ENCODE peak calls at places on chromosome 1, in four cellular contexts. A is H1, G is HepG2, Z is A549. N is an unnamed sample.

GRCh38 chr1:221169447-221169889 is 290.2 kb downstream of the HLX start:
- DNase-seq in A (peak; percentile 15), G (no peak), Z (no peak), N (no peak)

GRCh38 chr1:244165021-244165420 is 113.9 kb downstream of the ZBTB18 start:
- DNase-seq in A (no peak), G (no peak), Z (no peak), N (no peak)

GRCh38 chr1:17520041-17520440 is 19.5 kb upstream of the ARHGEF10L start:
- DNase-seq in A (no peak), G (no peak), Z (no peak), N (no peak)

GRCh38 chr1:200904772-200905171 is 10.1 kb downstream of the INAVA start:
- DNase-seq in A (no peak), G (no peak), Z (no peak), N (no peak)

GRCh38 chr1:109197163-109198042 is 16.3 kb upstream of the SARS1 start:
- DNase-seq in A (peak; percentile 46), G (peak; percentile 82), Z (peak; percentile 85), N (peak; percentile 84)

GRCh38 chr1:99738858-99739465 is 27.5 kb downstream of the FRRS1 start:
- DNase-seq in A (no peak), G (peak; percentile 90), Z (no peak), N (no peak)

GRCh38 chr1:26126321-26127084 is 14.9 kb downstream of the PDIK1L start:
- DNase-seq in A (no peak), G (no peak), Z (no peak), N (peak; percentile 92)

GRCh38 chr1:100350787-100351094 is 1.6 kb upstream of the CDC14A start:
- DNase-seq in A (no peak), G (no peak), Z (no peak), N (no peak)

GRCh38 chr1:208238710-208239517 is 5.3 kb downstream of the PLXNA2 start:
- DNase-seq in A (no peak), G (no peak), Z (peak; percentile 58), N (peak; percentile 71)

GRCh38 chr1:55048453-55049270 is 9.3 kb downstream of the PCSK9 start:
- DNase-seq in A (no peak), G (no peak), Z (no peak), N (no peak)

GRCh38 chr1:211326528-211327340 is at the start of gene TRAF5:
- DNase-seq in A (no peak), G (no peak), Z (peak; percentile 37), N (peak; percentile 81)

GRCh38 chr1:99891997-99892396 is 41.8 kb downstream of the AGL start:
- DNase-seq in A (no peak), G (no peak), Z (no peak), N (no peak)

GRCh38 chr1:232590742-232591082 is 39.2 kb downstream of the SIPA1L2 start:
- DNase-seq in A (no peak), G (no peak), Z (no peak), N (no peak)

GRCh38 chr1:168759077-168759476 is 30.1 kb upstream of the DPT start:
- DNase-seq in A (no peak), G (no peak), Z (no peak), N (no peak)

GRCh38 chr1:164702664-164703063 is 143.7 kb downstream of the PBX1 start:
- DNase-seq in A (no peak), G (no peak), Z (no peak), N (no peak)

GRCh38 chr1:92411511-92411910 is 75.2 kb downstream of the GFI1 start:
- DNase-seq in A (no peak), G (no peak), Z (no peak), N (peak; percentile 34)

GRCh38 chr1:6872573-6873261 is 87.5 kb downstream of the CAMTA1 start:
- DNase-seq in A (no peak), G (no peak), Z (no peak), N (no peak)
- TF ChIP-seq USF2 in A (no peak), G (no peak), Z (no peak), N (no peak)

GRCh38 chr1:223125249-223125648 is 17.8 kb downstream of the TLR5 start:
- DNase-seq in A (no peak), G (no peak), Z (no peak), N (no peak)
- TF ChIP-seq RNF2 in A (no peak), G (no peak), Z (no peak), N (no peak)

GRCh38 chr1:185016880-185017279 is 28.5 kb upstream of the RNF2 start:
- DNase-seq in A (no peak), G (no peak), Z (no peak), N (peak; percentile 32)
- TF ChIP-seq USF2 in A (no peak), G (no peak), Z (no peak), N (no peak)

DNA sequence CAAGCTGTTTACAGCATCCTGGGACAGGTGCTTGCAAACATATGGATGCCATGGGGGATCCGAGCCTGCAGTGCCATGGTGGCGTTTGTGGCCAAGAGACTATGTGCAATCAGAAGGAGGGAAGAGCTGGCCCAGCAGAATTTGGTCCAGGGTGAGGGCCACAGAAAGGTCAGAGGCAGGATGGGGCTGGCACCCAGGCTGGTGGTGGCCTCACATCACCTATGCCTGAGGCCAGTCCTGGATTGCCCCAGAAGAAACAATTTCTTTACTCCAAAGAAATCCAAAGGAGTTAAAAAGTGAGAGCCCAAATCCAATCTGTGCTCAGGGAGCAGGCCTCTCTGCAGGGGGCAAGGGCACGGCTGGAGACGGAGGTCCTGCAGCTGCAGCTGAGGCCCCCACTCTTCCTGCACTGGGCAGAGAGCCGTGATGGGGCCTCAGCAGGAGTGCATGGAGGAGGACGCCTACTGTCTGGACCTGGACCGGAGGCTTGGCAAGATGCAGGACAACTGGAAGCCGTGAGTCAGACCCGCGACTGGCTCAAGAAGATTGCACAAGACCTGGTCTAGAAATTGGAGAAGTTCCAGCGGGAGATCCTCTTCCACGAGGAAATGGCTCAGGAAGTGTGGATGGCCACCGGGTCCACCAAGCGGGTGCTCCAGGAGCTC is 163.5 kb downstream of the RYR2 start:
- DNase-seq in A (no peak), G (no peak), Z (no peak), N (no peak)
- TF ChIP-seq RNF2 in A (no peak), G (no peak), Z (no peak), N (no peak)

GRCh38 chr1:9717193-9718005 is 65.9 kb downstream of the PIK3CD start:
- DNase-seq in A (no peak), G (peak; percentile 93), Z (no peak), N (peak; percentile 98)
- TF ChIP-seq USF2 in A (peak; percentile 67), G (peak; percentile 92), Z (no peak), N (peak; percentile 88)

GRCh38 chr1:97634758-97635157 is 286.1 kb downstream of the DPYD start:
- DNase-seq in A (no peak), G (peak; percentile 25), Z (no peak), N (no peak)

GRCh38 chr1:97630281-97630680 is 290.6 kb downstream of the DPYD start:
- DNase-seq in A (no peak), G (no peak), Z (no peak), N (no peak)

GRCh38 chr1:97632776-97633175 is 288.1 kb downstream of the DPYD start:
- DNase-seq in A (no peak), G (no peak), Z (no peak), N (no peak)

GRCh38 chr1:97632075-97632474 is 288.8 kb downstream of the DPYD start:
- DNase-seq in A (no peak), G (no peak), Z (no peak), N (no peak)

GRCh38 chr1:97630968-97631367 is 289.9 kb downstream of the DPYD start:
- DNase-seq in A (no peak), G (no peak), Z (no peak), N (no peak)
- TF ChIP-seq RNF2 in A (no peak), G (no peak), Z (no peak), N (no peak)

DNA sequence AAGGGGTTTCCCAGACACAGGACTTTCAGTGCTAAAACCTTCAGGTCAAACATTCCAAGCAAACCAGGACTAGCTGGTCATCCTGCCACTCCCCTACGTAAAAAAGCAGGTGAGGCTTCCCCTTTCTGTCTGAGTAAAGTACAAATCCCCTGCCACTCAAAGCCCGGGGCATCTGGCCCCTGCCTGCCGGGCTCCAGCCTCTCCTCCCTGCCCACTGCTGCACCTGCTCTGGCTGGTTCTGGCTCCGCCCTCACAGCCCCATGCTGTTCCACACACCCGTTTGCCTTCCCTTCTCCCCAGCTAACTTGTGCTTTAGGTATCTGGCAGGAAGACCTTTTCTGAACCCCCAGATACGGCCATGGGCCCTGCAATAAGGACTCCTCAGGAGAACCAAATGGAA is 23.3 kb upstream of the S100A7 start:
- DNase-seq in A (no peak), G (no peak), Z (no peak), N (no peak)
- TF ChIP-seq USF2 in A (no peak), G (no peak), Z (no peak), N (no peak)

GRCh38 chr1:229430761-229431269 is 3.1 kb downstream of the ACTA1 start:
- DNase-seq in A (peak; percentile 53), G (no peak), Z (no peak), N (peak; percentile 74)
- TF ChIP-seq RNF2 in A (no peak), G (no peak), Z (no peak), N (no peak)

DNA sequence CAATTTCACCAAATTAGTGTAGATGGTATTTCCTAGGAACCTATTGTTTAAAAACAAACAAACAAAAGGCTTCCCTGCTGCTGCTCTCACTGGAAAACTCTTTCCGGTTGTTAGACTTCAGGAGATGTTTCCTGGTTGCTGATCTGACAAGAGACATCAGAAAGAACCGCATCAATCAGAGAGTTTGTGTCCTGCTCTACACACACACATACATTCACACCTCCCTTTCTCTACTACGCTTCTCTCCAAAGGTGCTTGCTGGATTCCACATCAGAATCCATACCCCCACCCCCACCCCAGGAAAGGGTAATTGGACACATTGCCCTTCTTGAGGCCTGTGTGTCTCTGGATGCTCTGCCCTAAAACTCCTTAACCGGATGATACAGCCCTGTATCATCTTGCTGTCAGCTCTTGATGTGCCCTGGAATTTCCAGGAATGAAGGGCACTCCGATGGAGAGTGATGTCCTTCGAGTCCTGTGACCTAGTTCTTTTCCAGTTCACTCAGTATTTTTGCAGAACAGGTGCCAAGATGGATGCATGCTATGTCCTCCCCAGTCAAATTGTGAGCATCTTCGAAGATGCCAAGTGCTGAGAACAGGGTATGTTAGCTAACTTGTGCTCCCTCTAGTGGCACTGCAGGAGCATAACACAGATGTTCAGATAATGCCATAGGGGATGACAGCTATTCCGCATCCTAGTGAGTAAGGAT is 113.7 kb upstream of the SLC35F3 start:
- DNase-seq in A (no peak), G (peak; percentile 43), Z (peak; percentile 88), N (peak; percentile 81)
- TF ChIP-seq USF2 in A (no peak), G (no peak), Z (no peak), N (no peak)